ENCODE peak calls at places on chromosomes 1 and 21, in four cellular contexts. Q is colonic mucosa, V is thoracic aorta, R is ovary. H is an unnamed sample.

GRCh38 chr1:32101233-32101681 is 6.6 kb upstream of the KPNA6 start:
- DNase-seq in Q (no peak), V (no peak), R (no peak), H (no peak)

GRCh38 chr21:20971296-20971921 is 26.8 kb upstream of the NCAM2 start:
- DNase-seq in Q (peak; percentile 23), V (no peak), R (no peak), H (peak; percentile 58)

GRCh38 chr1:56617141-56617540 is 28.0 kb upstream of the PRKAA2 start:
- DNase-seq in Q (no peak), V (no peak), R (no peak), H (no peak)

GRCh38 chr21:45465611-45466329 is 60.8 kb downstream of the COL18A1 start:
- DNase-seq in Q (no peak), V (no peak), R (no peak), H (no peak)

GRCh38 chr1:2151252-2151651 is 43.3 kb downstream of the FAAP20 start:
- DNase-seq in Q (no peak), V (no peak), R (no peak), H (no peak)

GRCh38 chr1:237428809-237429208 is 386.8 kb downstream of the RYR2 start:
- DNase-seq in Q (no peak), V (no peak), R (no peak), H (no peak)

GRCh38 chr1:2637472-2637871 is 4.7 kb upstream of the MMEL1 start:
- DNase-seq in Q (no peak), V (no peak), R (no peak), H (no peak)

GRCh38 chr1:184222561-184223157 is 164.2 kb upstream of the C1orf21 start:
- DNase-seq in Q (peak; percentile 60), V (no peak), R (no peak), H (peak; percentile 56)

GRCh38 chr1:7355646-7356045 is 415.4 kb upstream of the VAMP3 start:
- DNase-seq in Q (no peak), V (no peak), R (no peak), H (no peak)

GRCh38 chr21:41761211-41762181 is 5.4 kb downstream of the RIPK4 start:
- DNase-seq in Q (no peak), V (no peak), R (no peak), H (peak; percentile 26)

GRCh38 chr21:41763996-41764395 is 2.9 kb downstream of the RIPK4 start:
- DNase-seq in Q (no peak), V (no peak), R (no peak), H (no peak)

GRCh38 chr21:41763398-41763931 is 3.4 kb downstream of the RIPK4 start:
- DNase-seq in Q (no peak), V (no peak), R (no peak), H (no peak)

GRCh38 chr21:41762236-41762635 is 4.6 kb downstream of the RIPK4 start:
- DNase-seq in Q (no peak), V (no peak), R (no peak), H (no peak)

GRCh38 chr21:41762753-41763152 is 4.1 kb downstream of the RIPK4 start:
- DNase-seq in Q (no peak), V (no peak), R (no peak), H (no peak)
- H3K27ac ChIP-seq in Q (no peak overlapping the region), V (no peak overlapping the region), R (no peak overlapping the region), H (no peak overlapping the region)

GRCh38 chr1:81329061-81329460 is 471.7 kb upstream of the ADGRL2 start:
- DNase-seq in Q (no peak), V (no peak), R (no peak), H (no peak)
- H3K9me3 ChIP-seq in Q (no peaks in the 10 kb centered on the region), V (no peaks in the 10 kb centered on the region), R (no peaks in the 10 kb centered on the region), H (no peaks in the 10 kb centered on the region)

GRCh38 chr1:27148591-27148990 is 6.3 kb downstream of the SLC9A1 start:
- DNase-seq in Q (no peak), V (no peak), R (no peak), H (no peak)
- H3K27ac ChIP-seq in Q (no peak overlapping the region), V (no peak overlapping the region), R (no peak overlapping the region), H (no peak overlapping the region)

DNA sequence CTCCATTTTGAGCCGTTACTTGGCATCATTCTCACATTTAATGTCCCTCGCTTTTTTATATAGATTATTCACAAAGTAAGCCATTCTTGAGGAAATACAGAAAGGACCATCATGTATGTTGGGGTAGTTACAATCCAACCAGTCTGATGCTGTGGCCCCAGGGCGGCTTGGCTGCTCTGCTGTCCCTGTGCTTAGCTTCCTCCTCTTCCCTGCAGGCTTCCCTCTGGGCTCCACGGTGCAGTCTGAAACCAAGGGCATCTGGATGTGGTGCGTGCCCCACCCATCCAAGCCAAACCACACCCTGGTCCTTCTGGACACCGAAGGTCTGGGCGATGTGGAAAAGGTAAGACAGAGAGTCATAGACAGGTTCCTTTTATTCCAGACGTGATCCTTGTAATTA is 5.5 kb downstream of the GBP6 start:
- DNase-seq in Q (no peak), V (no peak), R (no peak), H (no peak)
- H3K9me3 ChIP-seq in Q (no peaks in the 10 kb centered on the region), V (no peaks in the 10 kb centered on the region), R (no peaks in the 10 kb centered on the region), H (peaks cover 4% of the 10 kb centered on the region)

DNA sequence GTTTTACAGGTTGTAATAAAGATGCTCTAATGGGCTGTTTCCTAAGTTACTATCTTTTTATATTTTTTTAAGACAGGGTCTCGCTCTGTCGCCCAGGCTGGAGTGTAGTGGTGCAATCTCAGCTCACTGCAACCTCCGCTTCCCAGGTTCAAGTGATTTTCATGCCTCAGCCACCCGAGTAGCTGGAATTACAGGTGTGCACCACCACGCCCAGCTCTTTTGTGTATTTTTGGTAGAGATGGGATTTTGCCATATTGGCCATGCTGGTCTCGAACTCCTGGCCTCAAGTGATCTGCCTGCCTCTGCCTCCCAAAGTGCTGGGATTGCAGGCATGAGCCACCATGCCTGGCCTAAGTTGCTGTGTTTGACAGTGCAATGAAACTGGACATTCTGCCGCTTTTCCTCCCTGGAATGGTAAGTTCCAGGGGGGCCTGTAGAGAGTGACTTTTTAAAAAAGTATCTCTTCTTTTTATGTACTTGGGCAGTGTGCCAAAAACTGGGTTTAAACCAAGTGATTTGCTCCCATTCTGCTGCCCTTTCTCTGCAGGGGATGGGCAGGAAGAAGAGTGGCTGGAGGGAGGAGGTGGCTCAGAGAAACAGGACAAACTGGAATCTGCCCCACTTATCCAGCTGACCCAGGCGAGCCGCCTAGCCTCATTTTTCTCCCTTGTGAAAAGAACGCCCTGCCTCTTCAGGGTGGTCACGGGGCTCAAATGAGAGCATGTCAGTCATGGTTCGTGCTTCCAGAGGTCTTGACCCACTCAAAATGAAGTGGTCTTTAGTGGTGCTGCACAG is 2.3 kb downstream of the SLC37A1 start:
- DNase-seq in Q (peak; percentile 78), V (no peak), R (no peak), H (no peak)
- H3K27ac ChIP-seq in Q (peak overlapping the region; percentile 81), V (no peak overlapping the region), R (no peak overlapping the region), H (no peak overlapping the region)

GRCh38 chr21:31479714-31480113 is 135.7 kb upstream of the TIAM1 start:
- DNase-seq in Q (no peak), V (no peak), R (no peak), H (no peak)

GRCh38 chr21:31489014-31489413 is 145.0 kb upstream of the TIAM1 start:
- DNase-seq in Q (no peak), V (no peak), R (no peak), H (no peak)

GRCh38 chr21:31482460-31482859 is 138.4 kb upstream of the TIAM1 start:
- DNase-seq in Q (no peak), V (no peak), R (no peak), H (no peak)

GRCh38 chr21:31480228-31480627 is 136.2 kb upstream of the TIAM1 start:
- DNase-seq in Q (no peak), V (no peak), R (no peak), H (no peak)

GRCh38 chr21:31484219-31484618 is 140.2 kb upstream of the TIAM1 start:
- DNase-seq in Q (no peak), V (no peak), R (no peak), H (no peak)
- H3K9me3 ChIP-seq in Q (no peaks in the 10 kb centered on the region), V (peaks cover 4% of the 10 kb centered on the region), R (no peaks in the 10 kb centered on the region), H (no peaks in the 10 kb centered on the region)

H was measured in tibial nerve.